ENCODE peak calls at places on chromosomes 2 and 18, in six cellular contexts. G, C, H, S, T and L are unnamed samples.

GRCh38 chr2:71613953-71614925 is 160.9 kb downstream of the DYSF start:
- DNase-seq in S (no peak), H (no peak), C (no peak), G (no peak), T (no peak), L (no peak)

GRCh38 chr18:57095884-57096283 is 51.0 kb upstream of the BOD1L2 start:
- DNase-seq in T (no peak), C (no peak), H (no peak), G (no peak), S (no peak), L (no peak)

GRCh38 chr2:12325806-12326205 is 390.9 kb upstream of the TRIB2 start:
- DNase-seq in H (no peak), C (no peak), S (peak), T (no peak), G (peak), L (no peak)

GRCh38 chr2:100984892-100985307 is 17.2 kb upstream of the RPL31 start:
- DNase-seq in G (peak), T (peak), S (no peak), C (peak), H (peak), L (peak)

GRCh38 chr2:232211743-232212686 is 166.5 kb upstream of the ALPP start:
- DNase-seq in S (no peak), C (no peak), G (no peak), T (no peak), H (no peak), L (no peak)

GRCh38 chr2:70726947-70727725 is 40.9 kb downstream of the ADD2 start:
- DNase-seq in T (no peak), G (peak), C (no peak), H (no peak), S (peak), L (no peak)

GRCh38 chr18:7923105-7923504 is 356.0 kb downstream of the PTPRM start:
- DNase-seq in T (no peak), H (no peak), S (no peak), G (no peak), C (no peak), L (no peak)

GRCh38 chr2:128695646-128696240 is 377.1 kb upstream of the HS6ST1 start:
- DNase-seq in G (no peak), C (no peak), S (no peak), T (no peak), H (no peak), L (no peak)

GRCh38 chr2:240632291-240632670 is 7.0 kb downstream of the GPR35 start:
- DNase-seq in C (no peak), H (no peak), S (no peak), T (no peak), G (no peak), L (no peak)

GRCh38 chr18:58310517-58310916 is 266.5 kb downstream of the NEDD4L start:
- DNase-seq in S (no peak), T (no peak), C (peak), G (no peak), H (no peak), L (no peak)

GRCh38 chr2:88067189-88067588 is 436 bp upstream of the SMYD1 start:
- DNase-seq in H (no peak), S (no peak), C (no peak), G (no peak), T (no peak), L (no peak)

GRCh38 chr18:22637787-22638186 is 220.1 kb upstream of the CTAGE1 start:
- DNase-seq in G (peak), H (no peak), T (no peak), C (no peak), S (no peak), L (no peak)

GRCh38 chr2:71333619-71334018 is 2.0 kb downstream of the ZNF638 start:
- DNase-seq in T (no peak), G (no peak), C (no peak), H (no peak), S (no peak), L (no peak)

GRCh38 chr18:56517181-56517580 is 121.2 kb downstream of the TXNL1 start:
- DNase-seq in H (no peak), T (no peak), G (no peak), C (no peak), S (no peak), L (no peak)

GRCh38 chr2:48760848-48761247 is 5.3 kb upstream of the LHCGR start:
- DNase-seq in G (no peak), T (no peak), H (no peak), C (no peak), S (no peak), L (no peak)

GRCh38 chr2:46065152-46065551 is 232.1 kb upstream of the EPAS1 start:
- DNase-seq in S (no peak), C (no peak), G (peak), H (no peak), T (no peak), L (no peak)

GRCh38 chr2:202088777-202089176 is 15.7 kb downstream of the KIAA2012 start:
- DNase-seq in H (no peak), G (no peak), C (no peak), S (no peak), T (no peak), L (no peak)

GRCh38 chr18:5391427-5391826 is 95.9 kb upstream of the ZBTB14 start:
- DNase-seq in C (no peak), G (no peak), S (no peak), H (no peak), T (no peak), L (no peak)

GRCh38 chr18:5890606-5891360 is 4.5 kb downstream of the TMEM200C start:
- DNase-seq in S (no peak), H (no peak), T (peak), C (peak), G (no peak), L (no peak)

GRCh38 chr2:71925268-71926097 is 222.2 kb downstream of the CYP26B1 start:
- DNase-seq in S (no peak), T (no peak), C (no peak), G (no peak), H (no peak), L (no peak)

GRCh38 chr2:32863803-32864202 is 83.0 kb upstream of the LTBP1 start:
- DNase-seq in G (peak), H (no peak), C (no peak), T (no peak), S (no peak), L (no peak)

GRCh38 chr2:20352230-20353216 is 1.9 kb upstream of the PUM2 start:
- DNase-seq in H (no peak), S (no peak), C (no peak), T (no peak), G (no peak), L (no peak)

GRCh38 chr18:54359233-54359632 is 1.5 kb downstream of the C18orf54 start:
- DNase-seq in C (no peak), H (no peak), T (no peak), S (no peak), G (peak), L (no peak)

GRCh38 chr2:42639340-42640077 is 71.1 kb downstream of the MTA3 start:
- DNase-seq in S (no peak), G (no peak), T (no peak), C (no peak), H (no peak), L (no peak)

GRCh38 chr2:54503192-54503591 is 47.1 kb downstream of the SPTBN1 start:
- DNase-seq in S (no peak), C (no peak), T (no peak), H (no peak), G (peak), L (no peak)

GRCh38 chr2:168194784-168195522 is 52.4 kb downstream of the STK39 start:
- DNase-seq in S (no peak), G (peak), C (no peak), H (peak), T (no peak), L (no peak)

GRCh38 chr18:11981633-11982366 is 493 bp downstream of the IMPA2 start:
- DNase-seq in S (peak), G (peak), T (no peak), H (no peak), C (no peak), L (peak)

GRCh38 chr18:44816028-44816427 is 135.3 kb downstream of the SETBP1 start:
- DNase-seq in H (no peak), T (no peak), S (no peak), C (no peak), G (no peak), L (no peak)

GRCh38 chr2:110116033-110116710 is 550 bp upstream of the MALL start:
- DNase-seq in C (no peak), G (peak), H (no peak), T (no peak), S (no peak), L (no peak)

GRCh38 chr2:174286172-174286571 is 37.8 kb upstream of the OLA1 start:
- DNase-seq in H (no peak), G (no peak), S (no peak), T (no peak), C (no peak), L (no peak)

GRCh38 chr2:85887566-85888019 is 1.2 kb downstream of the ST3GAL5 start:
- DNase-seq in T (peak), S (no peak), G (peak), C (peak), H (no peak), L (peak)

GRCh38 chr2:239300871-239301742 is 99.7 kb downstream of the HDAC4 start:
- DNase-seq in H (no peak), G (no peak), C (no peak), S (no peak), T (no peak), L (no peak)

GRCh38 chr2:23584054-23584745 is 199.2 kb downstream of the KLHL29 start:
- DNase-seq in G (no peak), S (no peak), H (no peak), T (no peak), C (no peak), L (no peak)

GRCh38 chr2:73830871-73831401 is 2.2 kb downstream of the STAMBP start:
- DNase-seq in S (no peak), T (no peak), C (no peak), H (no peak), G (peak), L (no peak)

GRCh38 chr18:61001138-61001537 is 332.1 kb upstream of the CDH20 start:
- DNase-seq in C (no peak), S (no peak), T (no peak), H (no peak), G (no peak), L (no peak)

GRCh38 chr18:61998335-61998734 is 105.5 kb upstream of the RNF152 start:
- DNase-seq in G (no peak), H (no peak), C (no peak), T (no peak), S (no peak), L (no peak)